ENCODE peak calls at places on chromosome 10, in ten cellular contexts. S is heart right ventricle, X is PC-9, M is brain microvascular endothelial cell, N is foreskin fibroblast, P is mammary epithelial cell, O is cardiac muscle cell, J is GM06990, H is epithelial cell of esophagus, I is IMR-90. L is an unnamed sample.

GRCh38 chr10:86111902-86112301 is 254.7 kb downstream of the GRID1 start:
- DNase-seq in S (no peak), X (no peak), M (no peak), N (no peak), P (no peak), O (no peak), J (no peak), H (no peak), I (no peak), L (no peak)

GRCh38 chr10:128049226-128050010 is 76.8 kb downstream of the MKI67 start:
- DNase-seq in S (no peak), X (no peak), M (no peak), N (no peak), P (peak), O (no peak), J (no peak), H (no peak), I (no peak), L (no peak)

GRCh38 chr10:14545827-14546226 is 215.1 kb upstream of the FRMD4A start:
- DNase-seq in S (no peak), X (no peak), M (peak), N (peak), P (peak), O (peak), J (no peak), H (peak), I (peak), L (no peak)

GRCh38 chr10:35027567-35027966 is 62.6 kb downstream of the CUL2 start:
- DNase-seq in S (no peak), X (no peak), M (no peak), N (peak), P (no peak), O (peak), J (peak), H (peak), I (peak), L (no peak)

GRCh38 chr10:80855348-80855971 is 317.8 kb downstream of the SH2D4B start:
- DNase-seq in S (peak), X (no peak), M (no peak), N (no peak), P (no peak), O (no peak), J (peak), H (no peak), I (no peak), L (no peak)

GRCh38 chr10:12022580-12023257 is 19.9 kb downstream of the UPF2 start:
- DNase-seq in S (no peak), X (no peak), M (no peak), N (no peak), P (no peak), O (no peak), J (no peak), H (no peak), I (no peak), L (no peak)

GRCh38 chr10:14439451-14440259 is 108.9 kb upstream of the FRMD4A start:
- DNase-seq in S (no peak), X (no peak), M (no peak), N (peak), P (no peak), O (peak), J (no peak), H (no peak), I (peak), L (no peak)

GRCh38 chr10:84310470-84310869 is 17.9 kb upstream of the CCSER2 start:
- DNase-seq in S (no peak), X (peak), M (peak), N (peak), P (no peak), O (peak), J (no peak), H (peak), I (peak), L (peak)

GRCh38 chr10:22666287-22667092 is 47.9 kb downstream of the PIP4K2A start:
- DNase-seq in S (no peak), X (no peak), M (peak), N (no peak), P (no peak), O (peak), J (no peak), H (no peak), I (peak), L (no peak)

GRCh38 chr10:64760371-64760770 is 1239.2 kb downstream of the REEP3 start:
- DNase-seq in S (no peak), X (no peak), M (peak), N (no peak), P (peak), O (peak), J (no peak), H (peak), I (no peak), L (no peak)

GRCh38 chr10:43265799-43266721 is 805 bp downstream of the RASGEF1A start:
- DNase-seq in S (no peak), X (peak), M (no peak), N (peak), P (peak), O (no peak), J (no peak), H (peak), I (no peak), L (peak)

GRCh38 chr10:125057158-125058001 is 103.0 kb downstream of the CTBP2 start:
- DNase-seq in S (peak), X (no peak), M (peak), N (peak), P (peak), O (peak), J (no peak), H (no peak), I (peak), L (peak)

GRCh38 chr10:5530412-5530806 is 5.6 kb downstream of the CALML3 start:
- DNase-seq in S (no peak), X (no peak), M (no peak), N (no peak), P (no peak), O (no peak), J (no peak), H (no peak), I (no peak), L (no peak)

GRCh38 chr10:34299105-34299611 is 515.9 kb downstream of the PARD3 start:
- DNase-seq in S (no peak), X (no peak), M (peak), N (peak), P (peak), O (peak), J (peak), H (peak), I (peak), L (no peak)

GRCh38 chr10:31401287-31401686 is 82.3 kb downstream of the ZEB1 start:
- DNase-seq in S (no peak), X (peak), M (no peak), N (no peak), P (no peak), O (no peak), J (no peak), H (peak), I (no peak), L (peak)

GRCh38 chr10:77970869-77971803 is 44.6 kb upstream of the DLG5 start:
- DNase-seq in S (peak), X (peak), M (peak), N (peak), P (no peak), O (peak), J (no peak), H (peak), I (peak), L (peak)

GRCh38 chr10:3460420-3461128 is 288.0 kb upstream of the PITRM1 start:
- DNase-seq in S (no peak), X (no peak), M (no peak), N (no peak), P (no peak), O (no peak), J (no peak), H (no peak), I (no peak), L (no peak)

GRCh38 chr10:124369986-124370385 is 48.7 kb downstream of the OAT start:
- DNase-seq in S (no peak), X (no peak), M (no peak), N (no peak), P (no peak), O (no peak), J (no peak), H (no peak), I (no peak), L (no peak)

GRCh38 chr10:110843031-110843430 is 28.7 kb upstream of the PDCD4 start:
- DNase-seq in S (no peak), X (no peak), M (no peak), N (no peak), P (no peak), O (no peak), J (peak), H (no peak), I (no peak), L (no peak)

DNA sequence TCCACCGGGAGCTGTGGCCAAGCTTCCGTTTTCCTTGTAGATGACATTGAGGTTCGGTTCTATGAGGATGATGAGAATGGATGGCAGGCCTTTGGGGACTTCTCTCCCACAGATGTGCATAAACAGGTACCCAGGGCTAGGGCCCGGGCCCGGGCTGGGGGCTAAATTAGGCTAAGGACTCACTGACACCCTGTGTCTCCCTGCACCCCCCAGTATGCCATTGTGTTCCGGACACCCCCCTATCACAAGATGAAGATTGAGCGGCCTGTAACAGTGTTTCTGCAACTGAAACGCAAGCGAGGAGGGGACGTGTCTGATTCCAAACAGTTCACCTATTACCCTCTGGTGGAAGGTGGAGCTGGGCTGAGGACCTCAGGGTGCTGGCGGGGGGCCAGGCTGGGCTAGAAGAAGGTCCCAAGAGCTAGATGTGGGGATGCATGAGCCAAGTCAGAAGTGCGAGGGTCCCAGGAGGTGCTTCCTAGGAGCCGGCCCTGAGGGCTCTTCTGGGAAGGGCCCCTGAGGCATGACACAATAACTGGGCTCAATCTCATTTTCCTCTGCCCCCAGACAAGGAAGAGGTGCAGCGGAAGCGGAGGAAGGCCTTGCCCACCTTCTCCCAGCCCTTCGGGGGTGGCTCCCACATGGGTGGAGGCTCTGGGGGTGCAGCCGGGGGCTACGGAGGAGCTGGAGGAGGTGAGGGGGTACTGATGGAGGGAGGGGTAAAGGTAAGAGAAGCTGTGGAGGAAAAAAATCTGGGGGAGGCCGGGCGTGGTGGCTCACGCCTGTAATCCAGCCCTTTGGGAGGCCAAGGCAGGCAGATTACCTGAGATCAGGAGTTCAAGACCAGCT is 2.9 kb downstream of the NFKB2 start:
- DNase-seq in S (no peak), X (no peak), M (no peak), N (no peak), P (no peak), O (no peak), J (no peak), H (no peak), I (no peak), L (no peak)
- H3K4me3 ChIP-seq in S (peak), X (no peak), M (no peak), N (no peak), P (no peak), O (peak), J (peak), H (no peak), I (no peak), L (no peak)

DNA sequence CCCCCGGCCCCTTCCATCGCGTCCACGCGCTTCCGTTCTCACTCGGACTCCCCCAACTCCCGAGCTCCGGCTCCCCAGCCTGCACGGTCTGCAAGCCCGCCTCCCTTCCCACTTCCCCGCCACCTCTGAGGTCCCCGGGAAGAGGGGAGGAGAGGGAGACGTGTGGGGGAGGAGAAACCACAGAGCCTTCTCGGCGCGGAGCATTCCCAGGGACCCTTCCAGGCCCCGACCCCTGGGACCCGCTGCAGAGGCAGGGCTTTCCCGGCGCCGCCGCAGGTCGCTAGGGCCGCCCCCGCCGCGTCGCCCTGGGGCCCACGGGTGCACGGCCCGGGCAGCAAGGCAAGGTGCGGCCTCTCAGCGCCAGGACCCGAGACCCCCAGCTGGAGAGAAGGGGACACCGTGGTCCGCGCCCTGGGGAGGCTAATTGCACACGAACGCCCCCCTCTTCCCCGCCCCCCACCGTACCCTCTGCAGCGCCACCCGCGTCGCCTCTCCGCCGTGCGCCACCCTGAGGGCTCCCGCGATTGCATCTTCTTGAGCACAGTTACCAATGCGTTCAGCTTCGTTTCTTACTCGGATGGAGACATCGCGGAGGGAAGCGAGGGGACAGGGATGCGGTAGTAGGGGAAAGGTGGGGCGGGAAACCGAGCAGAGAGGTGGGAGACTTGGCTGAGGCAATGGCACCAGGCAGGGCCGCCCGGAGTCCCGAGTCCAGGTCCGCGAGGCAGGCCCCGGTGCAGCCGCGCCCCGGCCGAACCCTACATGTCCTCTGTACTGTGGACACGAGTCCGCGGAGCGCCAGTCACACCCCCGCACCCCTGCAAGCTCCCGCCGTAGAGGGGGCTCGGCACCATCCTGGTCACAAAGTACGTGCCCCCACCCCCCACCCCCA is 29.0 kb downstream of the SKIDA1 start:
- DNase-seq in S (peak), X (peak), M (no peak), N (peak), P (peak), O (peak), J (peak), H (peak), I (peak), L (peak)
- TF ChIP-seq CTCF in S (peak), X (no peak), M (peak), N (peak), P (peak), O (peak), J (peak), H (peak), I (peak), L (no peak)

GRCh38 chr10:49299816-49300139 is 808 bp downstream of the C10orf71 start:
- DNase-seq in S (no peak), X (no peak), M (no peak), N (no peak), P (no peak), O (no peak), J (no peak), H (no peak), I (no peak), L (no peak)
- H3K4me3 ChIP-seq in S (peak), X (no peak), M (no peak), N (no peak), P (no peak), O (peak), J (no peak), H (no peak), I (no peak), L (no peak)

DNA sequence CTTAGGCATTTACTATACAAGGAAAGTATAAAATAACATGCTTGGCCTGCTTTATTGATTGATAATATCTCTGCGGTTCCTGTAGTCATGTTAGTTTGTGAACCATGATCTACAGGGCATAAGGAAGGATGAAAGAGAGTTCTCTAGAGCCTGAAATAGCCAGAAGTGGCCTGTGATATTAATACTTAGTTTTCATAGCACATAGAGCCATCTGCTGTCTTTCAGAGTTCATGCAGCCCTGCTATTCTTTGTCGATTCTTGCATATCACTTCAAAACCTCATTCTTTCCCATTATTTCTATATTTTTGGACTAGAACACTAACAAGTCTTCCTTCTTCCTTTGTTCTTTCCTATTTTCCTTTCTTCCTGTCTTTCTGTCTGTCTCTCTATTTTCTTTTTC is 26.4 kb upstream of the PRKG1 start:
- DNase-seq in S (no peak), X (no peak), M (no peak), N (peak), P (no peak), O (peak), J (no peak), H (no peak), I (no peak), L (no peak)
- TF ChIP-seq CTCF in S (peak), X (no peak), M (peak), N (no peak), P (peak), O (peak), J (no peak), H (no peak), I (no peak), L (peak)

GRCh38 chr10:63132651-63133055 is 475 bp upstream of the NRBF2 start:
- DNase-seq in S (no peak), X (no peak), M (no peak), N (no peak), P (no peak), O (no peak), J (no peak), H (no peak), I (no peak), L (no peak)
- H3K4me3 ChIP-seq in S (peak), X (peak), M (no peak), N (peak), P (peak), O (no peak), J (no peak), H (peak), I (peak), L (peak)

GRCh38 chr10:75646218-75646915 is 214.9 kb downstream of the LRMDA start:
- DNase-seq in S (no peak), X (no peak), M (no peak), N (no peak), P (no peak), O (no peak), J (no peak), H (no peak), I (no peak), L (no peak)
- TF ChIP-seq CTCF in S (no peak), X (no peak), M (no peak), N (no peak), P (no peak), O (no peak), J (no peak), H (no peak), I (no peak), L (no peak)

DNA sequence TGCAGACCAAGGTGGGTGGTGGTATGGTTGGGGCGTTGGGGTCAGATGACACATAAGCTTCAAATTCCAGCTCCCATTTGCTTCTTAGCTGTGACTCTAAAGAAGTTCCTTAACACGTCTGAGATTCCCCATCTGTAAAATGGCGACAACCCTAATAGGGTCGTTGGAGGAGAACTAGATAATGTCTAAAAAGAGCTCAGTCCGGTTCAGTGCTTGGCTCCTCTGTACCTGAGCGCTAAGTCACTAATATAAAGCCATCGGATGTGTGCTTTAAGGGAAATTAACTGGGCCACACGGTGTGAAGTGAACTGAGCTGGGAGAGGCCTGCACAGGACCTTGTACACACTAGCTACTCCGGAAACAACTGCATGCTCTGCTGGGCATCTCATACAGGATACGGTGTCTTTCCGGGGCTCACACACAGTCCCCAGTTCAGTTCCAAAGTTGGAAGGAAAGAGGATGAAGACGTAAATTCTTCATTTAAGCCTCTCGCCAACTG is 476 bp upstream of the ZFYVE27 start:
- DNase-seq in S (no peak), X (no peak), M (no peak), N (no peak), P (no peak), O (no peak), J (no peak), H (no peak), I (no peak), L (no peak)
- H3K4me3 ChIP-seq in S (peak), X (peak), M (no peak), N (peak), P (peak), O (no peak), J (peak), H (peak), I (no peak), L (no peak)

GRCh38 chr10:4511559-4511958 is 314.4 kb upstream of the AKR1E2 start:
- DNase-seq in S (no peak), X (no peak), M (no peak), N (peak), P (no peak), O (no peak), J (no peak), H (no peak), I (no peak), L (no peak)

GRCh38 chr10:4509405-4509804 is 316.6 kb upstream of the AKR1E2 start:
- DNase-seq in S (no peak), X (no peak), M (no peak), N (no peak), P (no peak), O (no peak), J (no peak), H (no peak), I (no peak), L (no peak)

GRCh38 chr10:4515711-4516110 is 310.3 kb upstream of the AKR1E2 start:
- DNase-seq in S (no peak), X (no peak), M (no peak), N (no peak), P (no peak), O (no peak), J (no peak), H (no peak), I (no peak), L (peak)

GRCh38 chr10:4514445-4515108 is 311.4 kb upstream of the AKR1E2 start:
- DNase-seq in S (peak), X (no peak), M (no peak), N (peak), P (no peak), O (peak), J (peak), H (no peak), I (no peak), L (peak)

GRCh38 chr10:4512557-4513286 is 313.3 kb upstream of the AKR1E2 start:
- DNase-seq in S (peak), X (peak), M (peak), N (peak), P (peak), O (peak), J (no peak), H (peak), I (peak), L (peak)
- TF ChIP-seq CTCF in S (peak), X (peak), M (peak), N (peak), P (peak), O (peak), J (peak), H (peak), I (peak), L (peak)